ENCODE peak calls at places on chromosomes 1 and 21, in seven cellular contexts. W, Q, O, L, M, V and D are unnamed samples.

GRCh38 chr21:35792569-35792968 is 267.8 kb downstream of the SETD4 start:
- DNase-seq in W (no peak), Q (no peak), O (no peak), L (no peak), M (no peak), V (no peak), D (no peak)

GRCh38 chr21:31630062-31630711 is 29.3 kb upstream of the SOD1 start:
- DNase-seq in W (no peak), Q (peak), O (no peak), L (peak), M (no peak), V (peak), D (no peak)

GRCh38 chr1:25786887-25787286 is 13.1 kb upstream of the SELENON start:
- DNase-seq in W (no peak), Q (peak), O (no peak), L (peak), M (no peak), V (no peak), D (no peak)

GRCh38 chr1:3577711-3578432 is 33.4 kb downstream of the MEGF6 start:
- DNase-seq in W (no peak), Q (no peak), O (no peak), L (no peak), M (no peak), V (no peak), D (no peak)

GRCh38 chr1:76901158-76901767 is 34.0 kb downstream of the ST6GALNAC5 start:
- DNase-seq in W (peak), Q (peak), O (peak), L (peak), M (no peak), V (peak), D (no peak)

GRCh38 chr1:229342902-229343587 is at the start of gene CCSAP:
- DNase-seq in W (peak), Q (peak), O (no peak), L (peak), M (peak), V (peak), D (peak)

GRCh38 chr1:5634893-5635292 is 357.3 kb downstream of the NPHP4 start:
- DNase-seq in W (no peak), Q (no peak), O (no peak), L (no peak), M (no peak), V (no peak), D (no peak)

GRCh38 chr1:6419803-6420593 is at the start of gene HES2:
- DNase-seq in W (peak), Q (no peak), O (peak), L (peak), M (peak), V (no peak), D (no peak)

GRCh38 chr1:198254948-198255347 is 98.2 kb downstream of the NEK7 start:
- DNase-seq in W (no peak), Q (no peak), O (no peak), L (no peak), M (no peak), V (no peak), D (no peak)

GRCh38 chr1:161439280-161440232 is 65.7 kb upstream of the FCGR2A start:
- DNase-seq in W (no peak), Q (peak), O (peak), L (peak), M (peak), V (peak), D (no peak)

GRCh38 chr1:180937624-180938225 is 25.0 kb downstream of the KIAA1614 start:
- DNase-seq in W (no peak), Q (no peak), O (no peak), L (no peak), M (no peak), V (no peak), D (no peak)

GRCh38 chr1:203325004-203325417 is 19.7 kb downstream of the BTG2 start:
- DNase-seq in W (peak), Q (no peak), O (peak), L (no peak), M (no peak), V (peak), D (peak)

GRCh38 chr1:87958201-87958600 is 629.5 kb downstream of the LMO4 start:
- DNase-seq in W (no peak), Q (peak), O (no peak), L (no peak), M (no peak), V (no peak), D (no peak)

GRCh38 chr1:84668185-84668584 is 22.1 kb downstream of the SSX2IP start:
- DNase-seq in W (peak), Q (no peak), O (no peak), L (peak), M (no peak), V (peak), D (no peak)

GRCh38 chr1:182752077-182752826 is 37.3 kb upstream of the NPL start:
- DNase-seq in W (no peak), Q (no peak), O (peak), L (no peak), M (no peak), V (no peak), D (no peak)

GRCh38 chr1:175520186-175520585 is 223.2 kb downstream of the TNR start:
- DNase-seq in W (no peak), Q (no peak), O (no peak), L (peak), M (peak), V (no peak), D (no peak)

GRCh38 chr1:150606743-150607142 is 22.7 kb downstream of the ENSA start:
- DNase-seq in W (no peak), Q (no peak), O (no peak), L (no peak), M (no peak), V (no peak), D (no peak)
- TF ChIP-seq CTCF in W (no peak), Q (no peak), O (no peak), L (no peak), M (no peak), V (no peak), D (no peak)

DNA sequence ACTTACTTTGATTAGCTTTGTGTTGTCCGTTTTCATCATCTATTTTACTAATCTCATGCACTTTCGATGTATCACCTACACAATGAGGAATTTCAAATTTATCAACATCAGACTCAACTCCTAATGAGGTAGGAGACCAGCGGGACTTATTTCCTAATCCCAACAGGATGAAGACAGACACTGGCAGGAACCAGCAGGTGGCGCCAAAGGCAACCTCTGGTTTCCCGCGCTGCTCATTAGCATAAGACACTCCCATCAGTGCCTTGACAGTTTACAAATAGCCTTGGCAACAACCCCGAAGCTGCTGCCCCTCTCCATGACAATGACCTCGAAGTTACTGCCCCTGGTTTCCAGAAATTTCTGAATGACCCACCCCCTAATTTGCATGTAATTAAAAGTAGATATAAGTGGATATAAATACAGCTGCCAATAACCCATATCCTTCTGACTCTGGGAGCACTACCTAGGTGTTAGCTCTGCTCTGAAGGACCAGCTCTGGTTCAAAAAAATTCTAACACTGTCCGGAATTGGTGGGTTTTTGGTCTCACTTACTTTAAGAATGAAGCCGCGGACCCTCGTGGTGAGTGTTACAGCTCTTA is 974.8 kb downstream of the ADGRL2 start:
- DNase-seq in W (peak), Q (peak), O (peak), L (peak), M (peak), V (peak), D (no peak)
- TF ChIP-seq CTCF in W (peak), Q (peak), O (peak), L (peak), M (no peak), V (peak), D (peak)

GRCh38 chr1:170664828-170665617 is 1.1 kb downstream of the PRRX1 start:
- DNase-seq in W (peak), Q (no peak), O (peak), L (no peak), M (peak), V (peak), D (no peak)
- TF ChIP-seq CTCF in W (no peak), Q (peak), O (no peak), L (no peak), M (no peak), V (peak), D (no peak)

GRCh38 chr1:91018006-91018405 is 3.8 kb downstream of the ZNF644 start:
- DNase-seq in W (no peak), Q (peak), O (no peak), L (peak), M (no peak), V (no peak), D (no peak)
- TF ChIP-seq CTCF in W (peak), Q (peak), O (no peak), L (peak), M (peak), V (peak), D (peak)

DNA sequence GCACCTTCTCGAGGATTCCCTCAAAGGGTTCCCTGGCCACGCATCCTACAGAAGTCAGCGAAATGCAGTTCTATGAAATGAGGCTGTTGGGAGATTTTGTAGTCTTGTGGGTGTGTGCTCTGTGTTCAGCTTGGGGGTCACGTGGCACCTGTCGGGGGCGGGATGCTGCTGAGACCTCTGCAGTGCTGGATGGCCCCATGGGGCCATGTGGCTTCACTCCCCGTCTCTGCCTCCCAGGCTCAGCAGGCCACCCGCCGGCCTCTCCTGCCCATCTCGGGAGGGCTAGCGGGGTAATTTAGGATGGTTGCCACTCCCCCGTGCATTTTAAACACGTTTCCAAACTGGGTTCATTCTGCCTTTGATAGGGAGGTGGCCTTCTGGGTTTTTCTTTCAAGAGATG is 277.4 kb upstream of the VAMP3 start:
- DNase-seq in W (no peak), Q (no peak), O (no peak), L (no peak), M (no peak), V (no peak), D (no peak)
- TF ChIP-seq CTCF in W (no peak), Q (no peak), O (no peak), L (no peak), M (no peak), V (no peak), D (no peak)

DNA sequence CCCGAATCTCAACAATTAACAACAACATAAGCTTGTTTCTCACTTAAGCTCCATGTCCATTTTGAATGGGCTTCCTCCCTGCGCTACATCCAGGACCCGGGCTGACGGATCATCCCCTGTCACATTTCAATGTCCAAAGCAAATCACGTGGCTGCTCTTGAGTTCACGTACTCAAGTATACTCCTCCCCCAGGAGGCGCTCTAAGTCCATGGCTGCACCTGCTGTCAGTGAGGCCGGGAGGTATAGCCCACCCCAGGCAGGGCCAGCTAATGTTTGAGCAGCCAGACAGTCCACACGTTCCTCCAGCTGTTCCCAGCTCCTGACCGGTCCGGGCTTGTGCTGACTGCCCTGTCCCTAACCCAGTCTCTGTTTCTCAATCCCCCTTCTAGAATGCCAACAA is 220.8 kb downstream of the SLC35F3 start:
- DNase-seq in W (peak), Q (peak), O (peak), L (peak), M (peak), V (peak), D (no peak)
- TF ChIP-seq CTCF in W (peak), Q (peak), O (peak), L (peak), M (no peak), V (peak), D (no peak)

DNA sequence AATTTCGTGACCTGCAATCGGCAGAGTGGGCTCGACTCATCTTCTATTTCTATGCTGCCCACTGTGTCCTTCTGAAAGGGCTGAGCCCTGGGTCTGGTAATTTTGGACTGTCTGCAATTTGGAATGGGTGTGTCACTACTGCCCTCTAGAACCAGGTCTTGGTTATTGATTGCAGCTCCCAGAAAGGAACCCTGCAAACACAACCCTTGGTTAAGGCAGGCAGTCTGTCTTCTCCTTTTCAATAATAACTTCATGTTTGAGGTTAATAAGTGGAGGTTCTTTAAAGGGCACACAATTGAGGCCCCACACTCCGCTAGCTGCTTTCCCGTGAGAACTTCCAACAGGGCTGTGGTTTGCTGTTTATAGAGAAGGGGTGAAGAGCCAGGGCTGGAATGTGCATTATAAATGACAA is 79.9 kb upstream of the LYST start:
- DNase-seq in W (no peak), Q (peak), O (no peak), L (peak), M (peak), V (no peak), D (no peak)
- TF ChIP-seq CTCF in W (peak), Q (peak), O (no peak), L (peak), M (no peak), V (peak), D (no peak)